ENCODE peak calls at places on chromosome 4, in seven cellular contexts. O is tibial nerve, S is psoas muscle, D is thoracic aorta, L is foreskin fibroblast, H is breast epithelium, U is A549. N is an unnamed sample.

GRCh38 chr4:6761540-6762243 is 20.8 kb upstream of the KIAA0232 start:
- DNase-seq in O (no peak), S (no peak), D (no peak), L (peak), H (peak), U (no peak), N (no peak)

GRCh38 chr4:163694385-163694784 is 199.9 kb downstream of the TMA16 start:
- DNase-seq in O (no peak), S (no peak), D (no peak), L (peak), H (no peak), U (no peak), N (peak)

GRCh38 chr4:10003666-10004065 is 17.6 kb downstream of the SLC2A9 start:
- DNase-seq in O (no peak), S (no peak), D (no peak), L (no peak), H (no peak), U (no peak), N (no peak)

GRCh38 chr4:173367946-173368345 is 2.8 kb upstream of the SAP30 start:
- DNase-seq in O (no peak), S (no peak), D (no peak), L (peak), H (no peak), U (no peak), N (peak)

GRCh38 chr4:105296672-105297071 is 150.0 kb downstream of the TET2 start:
- DNase-seq in O (no peak), S (no peak), D (no peak), L (no peak), H (no peak), U (no peak), N (no peak)

GRCh38 chr4:103306870-103307345 is 108.8 kb upstream of the CENPE start:
- DNase-seq in O (peak), S (no peak), D (no peak), L (no peak), H (no peak), U (no peak), N (no peak)

GRCh38 chr4:37936889-37937498 is 23.2 kb upstream of the PTTG2 start:
- DNase-seq in O (no peak), S (peak), D (no peak), L (no peak), H (peak), U (no peak), N (no peak)

GRCh38 chr4:127959794-127960193 is 5.2 kb downstream of the MFSD8 start:
- DNase-seq in O (no peak), S (no peak), D (no peak), L (no peak), H (no peak), U (no peak), N (no peak)

GRCh38 chr4:7423801-7424552 is 10.8 kb downstream of the PSAPL1 start:
- DNase-seq in O (no peak), S (peak), D (no peak), L (no peak), H (peak), U (no peak), N (no peak)

GRCh38 chr4:150573534-150573933 is 8.4 kb upstream of the MAB21L2 start:
- DNase-seq in O (no peak), S (no peak), D (no peak), L (peak), H (no peak), U (no peak), N (peak)

GRCh38 chr4:184265566-184266351 is 48.1 kb upstream of the ENPP6 start:
- DNase-seq in O (no peak), S (no peak), D (no peak), L (no peak), H (no peak), U (peak), N (peak)

GRCh38 chr4:153792007-153792892 is 3.4 kb upstream of the SFRP2 start:
- DNase-seq in O (peak), S (peak), D (no peak), L (peak), H (peak), U (peak), N (peak)

GRCh38 chr4:64539234-64539849 is 130.1 kb upstream of the TECRL start:
- DNase-seq in O (no peak), S (no peak), D (no peak), L (peak), H (no peak), U (peak), N (peak)

GRCh38 chr4:26028793-26029511 is 114.9 kb downstream of the SMIM20 start:
- DNase-seq in O (peak), S (peak), D (no peak), L (peak), H (no peak), U (peak), N (peak)

GRCh38 chr4:83381173-83381572 is 46.5 kb upstream of the HPSE start:
- DNase-seq in O (no peak), S (no peak), D (no peak), L (no peak), H (no peak), U (no peak), N (no peak)

GRCh38 chr4:6779667-6780565 is 2.6 kb upstream of the KIAA0232 start:
- DNase-seq in O (no peak), S (no peak), D (no peak), L (peak), H (no peak), U (no peak), N (peak)

GRCh38 chr4:5710962-5711478 is at the start of gene EVC:
- DNase-seq in O (peak), S (peak), D (peak), L (peak), H (peak), U (peak), N (peak)

GRCh38 chr4:77159798-77160197 is 2.8 kb downstream of the CCNG2 start:
- DNase-seq in O (no peak), S (no peak), D (no peak), L (no peak), H (no peak), U (no peak), N (no peak)
- TF ChIP-seq CTCF in O (no peak), S (no peak), D (no peak), L (no peak), H (no peak), U (no peak), N (no peak)

GRCh38 chr4:148881860-148882643 is 439.8 kb upstream of the NR3C2 start:
- DNase-seq in O (no peak), S (no peak), D (no peak), L (no peak), H (no peak), U (no peak), N (no peak)
- H3K4me3 ChIP-seq in O (no peak), S (no peak), D (no peak), L (no peak), H (no peak), U (no peak), N (no peak)

GRCh38 chr4:89599026-89599425 is 237.9 kb downstream of the SNCA start:
- DNase-seq in O (no peak), S (no peak), D (no peak), L (no peak), H (no peak), U (no peak), N (no peak)

DNA sequence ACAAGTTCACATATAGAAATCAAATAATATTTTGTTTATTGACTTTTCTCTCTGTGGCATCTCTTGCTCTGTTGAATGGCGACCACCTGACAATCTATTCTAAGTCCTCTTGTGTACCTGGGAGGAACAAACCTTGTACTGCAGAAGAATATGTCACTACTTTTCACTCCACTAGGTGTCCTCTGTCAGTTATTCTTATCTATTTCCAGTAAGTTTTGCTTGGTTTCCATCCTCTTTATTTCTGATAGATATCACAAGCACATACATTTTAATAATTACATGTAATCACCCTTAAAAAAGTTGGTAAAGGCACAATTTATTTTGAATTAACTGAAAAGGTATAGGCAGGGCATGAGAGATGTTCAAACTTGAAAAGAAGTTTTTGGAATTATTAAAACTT is 238.4 kb downstream of the SNCA start:
- DNase-seq in O (no peak), S (no peak), D (no peak), L (no peak), H (no peak), U (peak), N (peak)
- TF ChIP-seq CTCF in O (peak), S (no peak), D (no peak), L (peak), H (peak), U (peak), N (peak)

GRCh38 chr4:113050361-113050760 is 908 bp downstream of the ANK2 start:
- DNase-seq in O (no peak), S (no peak), D (no peak), L (no peak), H (no peak), U (no peak), N (no peak)

GRCh38 chr4:113052379-113052951 is 3.0 kb downstream of the ANK2 start:
- DNase-seq in O (no peak), S (no peak), D (no peak), L (peak), H (no peak), U (no peak), N (peak)

GRCh38 chr4:113051361-113051760 is 1.9 kb downstream of the ANK2 start:
- DNase-seq in O (no peak), S (no peak), D (no peak), L (no peak), H (no peak), U (no peak), N (no peak)

GRCh38 chr4:113050837-113051236 is 1.4 kb downstream of the ANK2 start:
- DNase-seq in O (no peak), S (no peak), D (no peak), L (no peak), H (no peak), U (no peak), N (no peak)

GRCh38 chr4:113049421-113050355 is at the start of gene ANK2:
- DNase-seq in O (no peak), S (no peak), D (no peak), L (no peak), H (no peak), U (no peak), N (peak)
- H3K4me3 ChIP-seq in O (peak), S (peak), D (peak), L (peak), H (no peak), U (no peak), N (peak)

DNA sequence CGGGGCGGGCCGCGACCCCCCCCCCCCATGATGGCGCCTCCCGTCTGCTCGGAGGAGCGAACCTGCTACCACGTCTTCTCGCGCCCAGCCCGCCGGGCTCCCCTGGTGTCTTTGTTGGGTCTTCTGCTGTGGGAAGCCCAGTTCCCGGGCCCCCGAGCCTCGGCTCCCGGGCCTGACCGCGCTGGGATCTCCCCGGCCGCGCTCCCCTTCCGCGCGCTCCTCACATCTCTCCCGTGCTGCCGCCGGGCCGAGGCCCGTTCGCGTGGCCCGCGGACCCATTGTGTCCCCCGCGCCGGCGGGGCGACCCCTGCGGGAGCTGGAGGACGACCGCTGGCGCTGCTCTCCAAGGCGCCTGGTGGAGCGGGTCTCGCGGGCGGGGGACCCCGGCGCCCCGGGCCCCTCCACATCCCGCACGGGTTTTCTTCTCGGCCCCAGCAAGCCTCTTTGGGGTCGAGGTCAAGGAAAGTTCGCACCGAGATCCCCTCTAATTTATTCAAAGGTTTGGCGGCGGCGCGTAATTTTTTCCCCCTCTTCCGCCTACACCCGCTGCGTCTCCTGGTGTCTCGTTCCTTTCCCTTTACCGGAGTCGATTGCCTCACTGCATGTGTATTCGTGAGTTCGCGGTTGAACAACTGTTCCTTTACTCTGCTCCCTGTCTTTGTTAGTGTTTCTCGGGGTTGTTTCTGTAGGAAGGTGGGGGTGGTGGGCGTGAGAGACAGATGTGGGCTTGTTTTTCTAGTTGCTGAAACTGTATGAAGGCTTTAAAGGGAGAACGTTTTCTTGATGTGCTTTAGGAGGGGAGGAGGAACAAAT is 762 bp downstream of the SMAD1 start:
- DNase-seq in O (peak), S (peak), D (no peak), L (peak), H (peak), U (peak), N (peak)
- TF ChIP-seq CTCF in O (no peak), S (no peak), D (no peak), L (no peak), H (no peak), U (peak), N (no peak)

GRCh38 chr4:84479663-84480062 is 19.4 kb downstream of the NKX6-1 start:
- DNase-seq in O (no peak), S (no peak), D (no peak), L (no peak), H (no peak), U (no peak), N (no peak)
- H3K4me3 ChIP-seq in O (no peak), S (no peak), D (no peak), L (no peak), H (no peak), U (no peak), N (no peak)

DNA sequence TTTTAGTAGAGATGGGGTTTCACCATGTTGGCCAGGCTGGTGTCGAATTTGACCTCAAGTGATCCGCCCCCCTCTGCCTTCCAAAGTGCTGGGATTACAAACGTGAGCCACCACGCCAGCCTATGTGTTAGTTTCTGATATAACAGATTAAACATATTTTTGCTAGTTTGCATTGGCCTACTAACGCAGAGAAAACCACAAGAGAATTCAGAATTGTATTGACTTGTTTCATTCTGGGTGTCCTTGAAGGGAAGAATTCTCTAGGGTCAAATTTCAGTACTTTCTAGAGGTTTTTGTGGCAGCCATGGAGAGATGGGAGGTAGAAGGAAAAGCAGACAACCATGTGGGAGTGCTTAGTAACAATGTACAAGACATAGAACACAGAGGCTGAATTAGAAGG is 46.1 kb upstream of the BMPR1B start:
- DNase-seq in O (no peak), S (no peak), D (no peak), L (no peak), H (no peak), U (no peak), N (peak)
- TF ChIP-seq CTCF in O (no peak), S (no peak), D (no peak), L (no peak), H (no peak), U (no peak), N (no peak)